ENCODE peak calls at places on chromosomes 2 and 18, in five cellular contexts. One of them, this sample, is unnamed.

GRCh38 chr18:10748641-10749040 is 222.8 kb downstream of the NAPG start:
- DNase-seq in cardiac fibroblast: peak
- DNase-seq in hepatocyte: no peak
- DNase-seq in uterus: no peak
- DNase-seq in IMR-90: peak
- DNase-seq in this sample: no peak

GRCh38 chr2:145591109-145591809 is 1071.3 kb upstream of the ZEB2 start:
- DNase-seq in cardiac fibroblast: no peak
- DNase-seq in hepatocyte: no peak
- DNase-seq in uterus: no peak
- DNase-seq in IMR-90: no peak
- DNase-seq in this sample: no peak

GRCh38 chr2:127638361-127639110 is 7.4 kb upstream of the GPR17 start:
- DNase-seq in cardiac fibroblast: peak
- DNase-seq in hepatocyte: peak
- DNase-seq in uterus: no peak
- DNase-seq in IMR-90: no peak
- DNase-seq in this sample: no peak

GRCh38 chr18:44465337-44465736 is 215.4 kb upstream of the SETBP1 start:
- DNase-seq in cardiac fibroblast: no peak
- DNase-seq in hepatocyte: no peak
- DNase-seq in uterus: no peak
- DNase-seq in IMR-90: no peak
- DNase-seq in this sample: peak

GRCh38 chr2:37211212-37211611 is 14.9 kb downstream of the CEBPZOS start:
- DNase-seq in cardiac fibroblast: no peak
- DNase-seq in hepatocyte: no peak
- DNase-seq in uterus: no peak
- DNase-seq in IMR-90: peak
- DNase-seq in this sample: no peak

GRCh38 chr2:208711598-208711997 is 305.0 kb downstream of the PTH2R start:
- DNase-seq in cardiac fibroblast: no peak
- DNase-seq in hepatocyte: no peak
- DNase-seq in uterus: no peak
- DNase-seq in IMR-90: no peak
- DNase-seq in this sample: no peak

GRCh38 chr2:157789933-157790511 is 86.1 kb downstream of the ACVR1 start:
- DNase-seq in cardiac fibroblast: no peak
- DNase-seq in hepatocyte: no peak
- DNase-seq in uterus: peak
- DNase-seq in IMR-90: no peak
- DNase-seq in this sample: peak

GRCh38 chr2:9830685-9831410 is 12.4 kb upstream of the TAF1B start:
- DNase-seq in cardiac fibroblast: no peak
- DNase-seq in hepatocyte: no peak
- DNase-seq in uterus: no peak
- DNase-seq in IMR-90: no peak
- DNase-seq in this sample: no peak

GRCh38 chr2:109270758-109271305 is 141.8 kb downstream of the SH3RF3 start:
- DNase-seq in cardiac fibroblast: no peak
- DNase-seq in hepatocyte: peak
- DNase-seq in uterus: no peak
- DNase-seq in IMR-90: no peak
- DNase-seq in this sample: no peak

GRCh38 chr18:46639386-46639785 is 17.6 kb downstream of the LOXHD1 start:
- DNase-seq in cardiac fibroblast: no peak
- DNase-seq in hepatocyte: no peak
- DNase-seq in uterus: no peak
- DNase-seq in IMR-90: no peak
- DNase-seq in this sample: no peak

GRCh38 chr2:150485871-150486538 is 1.5 kb downstream of the RND3 start:
- DNase-seq in cardiac fibroblast: peak
- DNase-seq in hepatocyte: peak
- DNase-seq in uterus: peak
- DNase-seq in IMR-90: peak
- DNase-seq in this sample: peak

GRCh38 chr2:67322361-67323001 is 74.7 kb upstream of the ETAA1 start:
- DNase-seq in cardiac fibroblast: peak
- DNase-seq in hepatocyte: peak
- DNase-seq in uterus: peak
- DNase-seq in IMR-90: peak
- DNase-seq in this sample: no peak

GRCh38 chr2:64233396-64233922 is 89.2 kb upstream of the PELI1 start:
- DNase-seq in cardiac fibroblast: no peak
- DNase-seq in hepatocyte: no peak
- DNase-seq in uterus: no peak
- DNase-seq in IMR-90: no peak
- DNase-seq in this sample: no peak

DNA sequence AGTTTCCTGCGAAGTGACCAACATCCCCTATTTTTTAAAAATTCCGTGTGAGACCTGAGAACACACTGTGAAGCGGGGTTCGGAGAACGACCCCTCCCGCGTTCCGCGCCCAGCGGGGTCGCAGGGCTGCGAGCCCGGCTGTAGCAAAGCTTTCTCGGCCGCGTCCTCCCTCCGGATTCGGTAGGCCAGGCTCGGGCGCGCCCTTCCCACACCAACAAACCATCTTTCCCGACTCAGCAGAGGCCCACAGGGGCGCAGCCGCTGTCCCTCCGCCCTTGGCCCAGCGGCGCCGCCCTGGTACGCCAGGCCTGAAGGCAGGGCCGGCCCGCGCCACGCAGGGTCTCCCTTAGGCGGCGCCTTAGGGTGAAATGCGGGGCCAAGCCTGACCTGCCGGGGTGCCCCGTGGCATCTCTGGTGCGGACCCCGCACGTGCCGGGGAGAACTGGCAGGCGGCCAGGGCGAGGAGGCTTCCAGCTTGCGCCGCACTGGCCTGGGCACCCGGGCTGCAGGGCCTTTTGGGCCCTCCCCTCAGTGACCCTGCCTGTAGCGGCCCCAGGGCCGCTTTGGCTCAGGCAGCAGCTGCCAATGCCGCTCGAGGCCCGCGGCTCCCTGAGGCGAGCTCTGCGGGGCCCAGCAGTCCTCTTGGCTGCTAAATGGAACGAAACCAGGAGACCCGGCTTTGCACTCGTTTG is 8.3 kb downstream of the OTX1 start:
- DNase-seq in cardiac fibroblast: no peak
- DNase-seq in hepatocyte: peak
- DNase-seq in uterus: no peak
- DNase-seq in IMR-90: no peak
- DNase-seq in this sample: no peak
- H3K4me3 ChIP-seq in cardiac fibroblast: no peak
- H3K4me3 ChIP-seq in hepatocyte: no peak
- H3K4me3 ChIP-seq in uterus: no peak
- H3K4me3 ChIP-seq in IMR-90: no peak
- H3K4me3 ChIP-seq in this sample: no peak

DNA sequence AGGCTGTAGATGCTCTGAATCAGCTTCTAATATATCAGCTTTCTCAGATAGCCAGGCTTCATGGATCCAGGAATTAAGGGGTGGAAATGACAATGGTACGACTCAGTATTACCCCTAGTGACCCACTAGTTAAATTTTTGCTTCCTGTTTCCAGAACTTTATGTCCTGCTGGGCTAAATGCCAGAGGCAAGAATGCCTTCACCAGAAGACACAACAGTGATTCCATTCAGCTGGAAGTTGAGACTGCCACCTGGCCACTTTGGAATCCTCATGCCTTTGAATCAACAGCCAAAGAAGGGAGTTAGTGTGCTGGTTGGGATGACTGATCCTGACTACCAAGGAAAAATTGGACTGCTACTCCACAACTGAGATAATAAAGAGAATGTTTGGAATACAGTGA is 239.1 kb downstream of the ASXL3 start:
- DNase-seq in cardiac fibroblast: peak
- DNase-seq in hepatocyte: no peak
- DNase-seq in uterus: no peak
- DNase-seq in IMR-90: peak
- DNase-seq in this sample: peak
- H3K4me3 ChIP-seq in cardiac fibroblast: no peak
- H3K4me3 ChIP-seq in hepatocyte: no peak
- H3K4me3 ChIP-seq in uterus: no peak
- H3K4me3 ChIP-seq in IMR-90: no peak
- H3K4me3 ChIP-seq in this sample: no peak

GRCh38 chr2:199452200-199452990 is 5.3 kb downstream of the SATB2 start:
- DNase-seq in cardiac fibroblast: no peak
- DNase-seq in hepatocyte: no peak
- DNase-seq in uterus: no peak
- DNase-seq in IMR-90: no peak
- DNase-seq in this sample: peak
- H3K4me3 ChIP-seq in cardiac fibroblast: no peak
- H3K4me3 ChIP-seq in hepatocyte: no peak
- H3K4me3 ChIP-seq in uterus: no peak
- H3K4me3 ChIP-seq in IMR-90: no peak
- H3K4me3 ChIP-seq in this sample: no peak

DNA sequence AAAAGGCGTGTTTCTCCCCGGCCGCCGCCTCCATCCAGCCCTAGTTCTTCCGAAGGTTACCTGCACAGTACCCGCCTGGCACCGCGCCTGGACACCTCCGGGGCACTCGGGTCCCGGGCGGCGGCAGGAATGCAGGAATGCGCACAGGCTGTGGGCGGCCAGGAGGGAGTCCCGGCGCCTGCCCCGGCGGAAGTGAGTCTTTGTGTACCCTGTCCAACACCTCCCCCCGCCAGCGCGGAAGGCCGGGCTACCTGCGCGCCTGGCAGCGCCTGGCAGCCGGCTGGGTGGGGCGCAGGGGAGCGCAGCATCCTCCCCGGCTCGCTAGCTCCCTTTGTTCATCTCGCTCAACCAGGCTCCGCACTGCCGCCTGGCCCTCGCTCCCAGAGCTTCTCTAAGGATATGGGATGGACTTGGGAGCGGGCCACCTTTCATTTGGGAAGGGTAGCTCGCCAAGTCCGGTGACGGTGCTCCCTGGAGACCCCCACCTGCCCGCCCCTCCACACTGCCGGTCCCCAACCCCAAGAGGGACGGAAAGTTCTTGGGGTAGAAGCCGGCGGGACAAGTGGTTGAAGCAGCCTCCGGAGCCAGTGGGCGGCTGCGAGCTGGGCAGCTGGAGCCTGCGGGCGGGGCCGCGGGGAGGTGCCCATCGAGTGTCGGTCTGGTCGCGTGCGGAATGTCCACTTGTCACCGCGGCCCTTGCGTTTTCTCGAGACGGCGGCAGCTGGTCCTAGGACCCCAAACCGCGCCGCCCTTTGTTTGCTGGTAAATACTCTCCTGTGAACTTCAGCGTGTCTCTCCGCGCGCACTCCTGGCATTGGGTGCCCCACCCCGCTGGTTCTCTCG is 1.2 kb upstream of the ST6GAL2 start:
- DNase-seq in cardiac fibroblast: peak
- DNase-seq in hepatocyte: peak
- DNase-seq in uterus: peak
- DNase-seq in IMR-90: no peak
- DNase-seq in this sample: no peak
- H3K4me3 ChIP-seq in cardiac fibroblast: peak
- H3K4me3 ChIP-seq in hepatocyte: peak
- H3K4me3 ChIP-seq in uterus: peak
- H3K4me3 ChIP-seq in IMR-90: no peak
- H3K4me3 ChIP-seq in this sample: peak

DNA sequence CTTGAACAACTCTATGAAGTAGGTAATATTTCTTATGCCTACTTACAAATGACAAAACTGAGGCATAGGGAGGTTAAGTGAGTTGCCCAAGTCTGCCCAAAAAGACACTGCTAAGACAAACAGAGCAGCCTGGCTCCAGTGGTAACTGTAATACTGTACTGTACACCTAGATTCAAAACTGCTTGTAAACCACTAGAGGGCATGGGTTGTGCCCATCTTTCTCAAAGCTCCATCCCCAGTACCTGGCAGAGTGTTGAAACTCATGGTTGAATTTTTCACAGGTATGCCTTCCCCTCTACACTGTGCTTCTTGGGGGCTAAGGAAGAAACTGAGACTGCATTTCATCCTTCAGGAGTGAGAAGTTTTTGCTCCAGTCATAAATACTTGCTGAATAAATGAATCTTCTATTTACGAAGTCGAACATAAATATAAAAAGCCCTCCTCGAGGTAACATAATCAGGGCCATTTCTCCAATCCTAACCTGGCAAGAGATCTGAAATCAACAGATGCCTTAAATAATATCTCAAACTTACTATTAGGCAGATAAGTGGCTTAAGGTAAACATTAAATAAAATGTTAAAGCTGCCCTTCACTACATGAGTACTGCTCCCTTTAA is 2.0 kb downstream of the PPP4R1 start:
- DNase-seq in cardiac fibroblast: peak
- DNase-seq in hepatocyte: peak
- DNase-seq in uterus: no peak
- DNase-seq in IMR-90: peak
- DNase-seq in this sample: no peak
- H3K4me3 ChIP-seq in cardiac fibroblast: peak
- H3K4me3 ChIP-seq in hepatocyte: peak
- H3K4me3 ChIP-seq in uterus: no peak
- H3K4me3 ChIP-seq in IMR-90: peak
- H3K4me3 ChIP-seq in this sample: peak

GRCh38 chr2:119431976-119432881 is 575 bp downstream of the TMEM37 start:
- DNase-seq in cardiac fibroblast: peak
- DNase-seq in hepatocyte: no peak
- DNase-seq in uterus: no peak
- DNase-seq in IMR-90: peak
- DNase-seq in this sample: no peak
- H3K4me3 ChIP-seq in cardiac fibroblast: peak
- H3K4me3 ChIP-seq in hepatocyte: peak
- H3K4me3 ChIP-seq in uterus: peak
- H3K4me3 ChIP-seq in IMR-90: peak
- H3K4me3 ChIP-seq in this sample: peak

GRCh38 chr18:12776821-12777471 is 74.1 kb downstream of the PSMG2 start:
- DNase-seq in cardiac fibroblast: no peak
- DNase-seq in hepatocyte: no peak
- DNase-seq in uterus: no peak
- DNase-seq in IMR-90: no peak
- DNase-seq in this sample: no peak
- H3K4me3 ChIP-seq in cardiac fibroblast: no peak
- H3K4me3 ChIP-seq in hepatocyte: no peak
- H3K4me3 ChIP-seq in uterus: no peak
- H3K4me3 ChIP-seq in IMR-90: no peak
- H3K4me3 ChIP-seq in this sample: no peak

This sample was measured in skeletal muscle cell.